ENCODE peak calls at places on chromosome 12, in seven cellular contexts. One of them, this sample, is unnamed.

GRCh38 chr12:124386059-124386458 is 91.2 kb downstream of the RFLNA start:
- DNase-seq in psoas muscle: peak; percentile 85
- DNase-seq in IMR-90: no peak
- DNase-seq in lower lobe of right lung: no peak
- DNase-seq in stomach: no peak
- DNase-seq in astrocyte: peak; percentile 42
- DNase-seq in endodermal cell: no peak
- DNase-seq in this sample: peak; percentile 76

GRCh38 chr12:42407306-42407705 is 81.3 kb downstream of the PPHLN1 start:
- DNase-seq in psoas muscle: no peak
- DNase-seq in IMR-90: peak; percentile 30
- DNase-seq in lower lobe of right lung: no peak
- DNase-seq in stomach: no peak
- DNase-seq in astrocyte: peak; percentile 7
- DNase-seq in endodermal cell: no peak
- DNase-seq in this sample: no peak

GRCh38 chr12:7642876-7643309 is 22.8 kb downstream of the APOBEC1 start:
- DNase-seq in psoas muscle: no peak
- DNase-seq in IMR-90: no peak
- DNase-seq in lower lobe of right lung: no peak
- DNase-seq in stomach: no peak
- DNase-seq in astrocyte: no peak
- DNase-seq in endodermal cell: no peak
- DNase-seq in this sample: no peak

GRCh38 chr12:75613981-75614380 is 102.6 kb upstream of the KRR1 start:
- DNase-seq in psoas muscle: no peak
- DNase-seq in IMR-90: no peak
- DNase-seq in lower lobe of right lung: no peak
- DNase-seq in stomach: no peak
- DNase-seq in astrocyte: peak; percentile 26
- DNase-seq in endodermal cell: no peak
- DNase-seq in this sample: no peak

GRCh38 chr12:57927086-57927485 is 14.3 kb upstream of the ATP23 start:
- DNase-seq in psoas muscle: no peak
- DNase-seq in IMR-90: no peak
- DNase-seq in lower lobe of right lung: no peak
- DNase-seq in stomach: no peak
- DNase-seq in astrocyte: no peak
- DNase-seq in endodermal cell: no peak
- DNase-seq in this sample: no peak

GRCh38 chr12:57187222-57188089 is 29.1 kb upstream of the NXPH4 start:
- DNase-seq in psoas muscle: no peak
- DNase-seq in IMR-90: no peak
- DNase-seq in lower lobe of right lung: no peak
- DNase-seq in stomach: no peak
- DNase-seq in astrocyte: no peak
- DNase-seq in endodermal cell: no peak
- DNase-seq in this sample: no peak

GRCh38 chr12:569803-570236 is 93.4 kb downstream of the NINJ2 start:
- DNase-seq in psoas muscle: peak; percentile 94
- DNase-seq in IMR-90: peak; percentile 70
- DNase-seq in lower lobe of right lung: peak; percentile 91
- DNase-seq in stomach: peak; percentile 90
- DNase-seq in astrocyte: peak; percentile 61
- DNase-seq in endodermal cell: peak; percentile 97
- DNase-seq in this sample: peak; percentile 91

GRCh38 chr12:124744659-124745467 is 118.8 kb downstream of the SCARB1 start:
- DNase-seq in psoas muscle: peak; percentile 67
- DNase-seq in IMR-90: no peak
- DNase-seq in lower lobe of right lung: no peak
- DNase-seq in stomach: no peak
- DNase-seq in astrocyte: no peak
- DNase-seq in endodermal cell: peak; percentile 90
- DNase-seq in this sample: no peak

GRCh38 chr12:104998423-104999346 is 12.6 kb downstream of the NOPCHAP1 start:
- DNase-seq in psoas muscle: no peak
- DNase-seq in IMR-90: no peak
- DNase-seq in lower lobe of right lung: peak; percentile 49
- DNase-seq in stomach: peak; percentile 78
- DNase-seq in astrocyte: no peak
- DNase-seq in endodermal cell: no peak
- DNase-seq in this sample: no peak

GRCh38 chr12:8156845-8157244 is at the start of gene ZNF705A:
- DNase-seq in psoas muscle: no peak
- DNase-seq in IMR-90: peak; percentile 87
- DNase-seq in lower lobe of right lung: no peak
- DNase-seq in stomach: no peak
- DNase-seq in astrocyte: peak; percentile 85
- DNase-seq in endodermal cell: no peak
- DNase-seq in this sample: no peak

GRCh38 chr12:70083677-70084020 is 159.6 kb upstream of the CNOT2 start:
- DNase-seq in psoas muscle: no peak
- DNase-seq in IMR-90: no peak
- DNase-seq in lower lobe of right lung: no peak
- DNase-seq in stomach: no peak
- DNase-seq in astrocyte: no peak
- DNase-seq in endodermal cell: no peak
- DNase-seq in this sample: no peak

GRCh38 chr12:104505095-104505819 is 48.5 kb downstream of the CHST11 start:
- DNase-seq in psoas muscle: no peak
- DNase-seq in IMR-90: no peak
- DNase-seq in lower lobe of right lung: no peak
- DNase-seq in stomach: no peak
- DNase-seq in astrocyte: no peak
- DNase-seq in endodermal cell: no peak
- DNase-seq in this sample: no peak

GRCh38 chr12:851913-852312 is 97.6 kb downstream of the RAD52 start:
- DNase-seq in psoas muscle: no peak
- DNase-seq in IMR-90: peak; percentile 86
- DNase-seq in lower lobe of right lung: no peak
- DNase-seq in stomach: no peak
- DNase-seq in astrocyte: peak; percentile 77
- DNase-seq in endodermal cell: no peak
- DNase-seq in this sample: no peak

GRCh38 chr12:130128764-130129735 is 33.2 kb upstream of the FZD10 start:
- DNase-seq in psoas muscle: peak; percentile 28
- DNase-seq in IMR-90: no peak
- DNase-seq in lower lobe of right lung: no peak
- DNase-seq in stomach: no peak
- DNase-seq in astrocyte: no peak
- DNase-seq in endodermal cell: no peak
- DNase-seq in this sample: no peak

GRCh38 chr12:114918535-114919233 is 234.7 kb upstream of the TBX3 start:
- DNase-seq in psoas muscle: no peak
- DNase-seq in IMR-90: peak; percentile 72
- DNase-seq in lower lobe of right lung: no peak
- DNase-seq in stomach: no peak
- DNase-seq in astrocyte: peak; percentile 52
- DNase-seq in endodermal cell: no peak
- DNase-seq in this sample: no peak

GRCh38 chr12:71638499-71638898 is 25.1 kb downstream of the ZFC3H1 start:
- DNase-seq in psoas muscle: no peak
- DNase-seq in IMR-90: no peak
- DNase-seq in lower lobe of right lung: no peak
- DNase-seq in stomach: no peak
- DNase-seq in astrocyte: no peak
- DNase-seq in endodermal cell: no peak
- DNase-seq in this sample: no peak

DNA sequence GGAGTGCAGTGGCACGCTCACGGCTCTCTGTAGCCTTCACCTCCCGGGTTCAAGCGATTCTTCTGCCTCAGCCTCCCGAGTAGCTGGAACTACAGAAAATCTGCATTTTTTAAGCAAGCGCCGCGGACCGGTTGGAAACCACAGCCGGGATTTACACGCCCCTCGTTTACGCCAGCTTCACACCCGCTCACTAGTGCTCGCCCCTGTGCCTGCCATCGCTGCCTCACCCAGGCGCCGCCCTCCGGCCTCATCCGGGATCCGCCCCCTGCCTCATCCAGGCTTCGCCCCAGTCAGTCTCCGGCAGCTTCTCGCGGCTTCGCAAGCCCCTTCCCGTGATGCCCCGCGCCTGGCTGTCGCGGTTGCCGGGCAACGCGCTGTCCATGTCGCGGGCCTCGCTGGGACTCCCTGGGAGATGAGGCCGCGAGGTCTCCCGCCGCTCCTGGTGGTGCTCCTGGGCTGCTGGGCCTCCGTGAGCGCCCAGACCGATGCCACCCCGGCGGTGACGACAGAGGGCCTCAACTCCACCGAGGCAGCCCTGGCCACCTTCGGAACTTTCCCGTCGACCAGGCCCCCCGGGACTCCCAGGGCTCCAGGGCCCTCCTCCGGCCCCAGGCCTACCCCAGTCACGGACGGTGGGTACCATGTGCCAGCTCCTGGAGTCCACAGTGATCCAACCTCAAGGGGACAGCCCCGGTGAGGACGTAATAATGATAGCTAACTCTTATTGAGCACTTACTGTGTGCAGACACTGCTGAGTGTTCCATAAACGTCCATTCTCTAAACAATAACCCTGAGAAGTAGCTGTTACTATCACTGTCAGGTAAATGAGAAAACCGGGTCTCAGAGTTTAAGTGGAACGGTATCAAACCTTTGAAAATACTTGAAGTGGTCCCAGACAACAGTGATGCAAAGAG is at the start of gene TCTN1:
- DNase-seq in psoas muscle: peak; percentile 98
- DNase-seq in IMR-90: peak; percentile 91
- DNase-seq in lower lobe of right lung: peak; percentile 98
- DNase-seq in stomach: peak; percentile 95
- DNase-seq in astrocyte: peak; percentile 87
- DNase-seq in endodermal cell: peak; percentile 100
- DNase-seq in this sample: peak; percentile 97
- H3K4me1 ChIP-seq in psoas muscle: peaks cover 7% of the 10 kb centered on the region
- H3K4me1 ChIP-seq in IMR-90: no peaks in the 10 kb centered on the region
- H3K4me1 ChIP-seq in lower lobe of right lung: peaks cover 8% of the 10 kb centered on the region
- H3K4me1 ChIP-seq in stomach: no peaks in the 10 kb centered on the region
- H3K4me1 ChIP-seq in astrocyte: peaks cover 7% of the 10 kb centered on the region
- H3K4me1 ChIP-seq in endodermal cell: no peaks in the 10 kb centered on the region
- H3K4me1 ChIP-seq in this sample: peaks cover 16% of the 10 kb centered on the region

GRCh38 chr12:93419388-93420034 is 22.2 kb downstream of the UBE2N start:
- DNase-seq in psoas muscle: no peak
- DNase-seq in IMR-90: peak; percentile 75
- DNase-seq in lower lobe of right lung: no peak
- DNase-seq in stomach: no peak
- DNase-seq in astrocyte: peak; percentile 42
- DNase-seq in endodermal cell: no peak
- DNase-seq in this sample: no peak
- TF ChIP-seq CTCF in psoas muscle: peak; percentile 75
- TF ChIP-seq CTCF in IMR-90: peak; percentile 63
- TF ChIP-seq CTCF in lower lobe of right lung: peak; percentile 71
- TF ChIP-seq CTCF in stomach: peak; percentile 34
- TF ChIP-seq CTCF in astrocyte: peak; percentile 59
- TF ChIP-seq CTCF in endodermal cell: peak; percentile 81
- TF ChIP-seq CTCF in this sample: peak; percentile 75

GRCh38 chr12:132537836-132538235 is 47.9 kb downstream of the FBRSL1 start:
- DNase-seq in psoas muscle: no peak
- DNase-seq in IMR-90: no peak
- DNase-seq in lower lobe of right lung: no peak
- DNase-seq in stomach: no peak
- DNase-seq in astrocyte: no peak
- DNase-seq in endodermal cell: no peak
- DNase-seq in this sample: no peak

GRCh38 chr12:132536102-132536876 is 46.3 kb downstream of the FBRSL1 start:
- DNase-seq in psoas muscle: no peak
- DNase-seq in IMR-90: no peak
- DNase-seq in lower lobe of right lung: no peak
- DNase-seq in stomach: no peak
- DNase-seq in astrocyte: no peak
- DNase-seq in endodermal cell: no peak
- DNase-seq in this sample: no peak

GRCh38 chr12:132538336-132539015 is 48.5 kb downstream of the FBRSL1 start:
- DNase-seq in psoas muscle: no peak
- DNase-seq in IMR-90: no peak
- DNase-seq in lower lobe of right lung: no peak
- DNase-seq in stomach: no peak
- DNase-seq in astrocyte: no peak
- DNase-seq in endodermal cell: no peak
- DNase-seq in this sample: no peak

GRCh38 chr12:132535046-132535445 is 45.1 kb downstream of the FBRSL1 start:
- DNase-seq in psoas muscle: no peak
- DNase-seq in IMR-90: no peak
- DNase-seq in lower lobe of right lung: no peak
- DNase-seq in stomach: no peak
- DNase-seq in astrocyte: no peak
- DNase-seq in endodermal cell: no peak
- DNase-seq in this sample: no peak

DNA sequence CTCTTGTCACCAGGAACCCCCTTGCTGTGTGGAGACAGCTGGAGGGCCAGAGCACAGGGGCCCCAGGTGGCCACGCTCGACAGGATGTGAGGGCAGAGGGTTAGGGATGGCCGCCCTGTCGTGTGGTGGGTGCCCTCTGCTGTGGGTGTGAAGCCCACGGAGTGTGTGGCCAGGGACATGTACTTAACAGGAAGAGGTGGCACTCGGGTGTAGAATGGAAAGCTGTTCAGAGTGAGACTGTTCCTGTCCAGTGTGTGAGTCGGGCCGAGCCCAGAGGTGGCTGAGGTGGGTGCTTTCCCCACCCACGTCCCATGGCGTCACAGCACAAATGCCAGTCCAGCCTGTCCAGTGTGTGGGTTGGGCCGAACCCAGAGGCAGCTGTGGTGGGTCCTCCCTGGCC is 47.1 kb downstream of the FBRSL1 start:
- DNase-seq in psoas muscle: no peak
- DNase-seq in IMR-90: no peak
- DNase-seq in lower lobe of right lung: no peak
- DNase-seq in stomach: no peak
- DNase-seq in astrocyte: no peak
- DNase-seq in endodermal cell: no peak
- DNase-seq in this sample: no peak
- H3K27me3 ChIP-seq in psoas muscle: no peaks in the 10 kb centered on the region
- H3K27me3 ChIP-seq in IMR-90: no peaks in the 10 kb centered on the region
- H3K27me3 ChIP-seq in lower lobe of right lung: no peaks in the 10 kb centered on the region
- H3K27me3 ChIP-seq in stomach: no peaks in the 10 kb centered on the region
- H3K27me3 ChIP-seq in astrocyte: no peaks in the 10 kb centered on the region
- H3K27me3 ChIP-seq in endodermal cell: peaks cover 12% of the 10 kb centered on the region
- H3K27me3 ChIP-seq in this sample: no peaks in the 10 kb centered on the region

DNA sequence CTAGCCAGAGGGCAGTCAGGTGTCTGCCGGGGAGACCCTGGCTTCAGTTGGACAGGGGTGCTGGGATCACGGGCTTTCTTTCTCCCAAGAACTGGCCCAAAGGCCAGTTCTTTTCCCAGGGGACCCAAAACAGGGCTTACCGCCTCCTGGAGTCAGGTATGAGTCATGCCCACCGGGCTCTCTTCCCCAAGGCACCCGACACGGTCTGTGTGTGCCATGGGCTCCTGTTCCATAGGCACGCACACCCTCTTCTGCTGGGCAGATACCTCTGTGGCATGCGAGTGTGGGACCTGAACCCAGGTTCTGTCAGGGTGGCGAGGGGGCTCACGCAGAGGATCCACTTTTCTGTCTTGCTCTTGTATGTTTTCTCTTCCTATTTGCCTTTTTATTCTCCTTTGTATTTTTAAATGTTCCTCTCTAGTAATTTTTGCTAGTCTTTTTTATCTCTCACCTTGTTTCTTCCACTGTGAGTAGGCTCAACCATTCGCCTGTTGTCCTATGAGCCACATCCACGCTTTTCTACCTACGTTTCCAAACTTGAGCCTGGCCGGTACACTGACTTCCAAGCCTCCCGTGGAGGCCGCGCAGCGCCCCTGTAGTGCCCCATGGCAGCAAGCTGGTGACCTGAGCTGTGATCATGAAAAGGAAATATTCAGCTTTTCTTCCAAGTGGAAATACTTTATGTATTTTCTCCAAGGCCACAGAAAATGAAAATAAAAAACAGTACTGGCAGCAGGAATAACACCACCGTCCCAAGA is 362.2 kb downstream of the CACNA1C start:
- DNase-seq in psoas muscle: peak; percentile 13
- DNase-seq in IMR-90: no peak
- DNase-seq in lower lobe of right lung: no peak
- DNase-seq in stomach: no peak
- DNase-seq in astrocyte: no peak
- DNase-seq in endodermal cell: no peak
- DNase-seq in this sample: no peak
- H3K4me1 ChIP-seq in psoas muscle: no peaks in the 10 kb centered on the region
- H3K4me1 ChIP-seq in IMR-90: no peaks in the 10 kb centered on the region
- H3K4me1 ChIP-seq in lower lobe of right lung: no peaks in the 10 kb centered on the region
- H3K4me1 ChIP-seq in stomach: no peaks in the 10 kb centered on the region
- H3K4me1 ChIP-seq in astrocyte: peaks cover 4% of the 10 kb centered on the region
- H3K4me1 ChIP-seq in endodermal cell: no peaks in the 10 kb centered on the region
- H3K4me1 ChIP-seq in this sample: peaks cover 89% of the 10 kb centered on the region

This sample was measured in left ventricle myocardium inferior.